ENCODE peak calls at places on chromosomes 16 and 17, in six cellular contexts. F, G, W, Q, R and I are unnamed samples.

GRCh38 chr16:65119905-65120341 is 1.9 kb downstream of the CDH11 start:
- DNase-seq in F (no peak), G (no peak), W (no peak), Q (no peak), R (no peak), I (peak; percentile 19)

GRCh38 chr17:12958786-12959185 is 59.0 kb downstream of the ELAC2 start:
- DNase-seq in F (no peak), G (no peak), W (no peak), Q (no peak), R (no peak), I (no peak)

GRCh38 chr16:57025941-57026777 is 36.8 kb downstream of the NLRC5 start:
- DNase-seq in F (no peak), G (no peak), W (no peak), Q (no peak), R (no peak), I (no peak)

GRCh38 chr17:28726396-28726911 is 421 bp upstream of the TLCD1 start:
- DNase-seq in F (no peak), G (peak; percentile 54), W (peak; percentile 74), Q (peak; percentile 39), R (no peak), I (peak; percentile 82)

GRCh38 chr16:71929048-71929447 is 33.7 kb downstream of the IST1 start:
- DNase-seq in F (peak; percentile 31), G (no peak), W (no peak), Q (no peak), R (no peak), I (no peak)

GRCh38 chr16:10926867-10927266 is 15.4 kb downstream of the DEXI start:
- DNase-seq in F (no peak), G (no peak), W (no peak), Q (no peak), R (no peak), I (no peak)

GRCh38 chr17:35214631-35215273 is 20.6 kb upstream of the SLC35G3 start:
- DNase-seq in F (no peak), G (no peak), W (no peak), Q (no peak), R (no peak), I (no peak)

GRCh38 chr16:53502331-53503269 is at the start of gene AKTIP:
- DNase-seq in F (no peak), G (no peak), W (peak; percentile 67), Q (no peak), R (peak; percentile 68), I (peak; percentile 42)

GRCh38 chr17:1223662-1224061 is 43.9 kb upstream of the ABR start:
- DNase-seq in F (no peak), G (no peak), W (no peak), Q (no peak), R (no peak), I (no peak)

GRCh38 chr17:12618557-12618956 is 47.1 kb upstream of the MYOCD start:
- DNase-seq in F (no peak), G (no peak), W (no peak), Q (no peak), R (no peak), I (no peak)

GRCh38 chr17:28008526-28008925 is 34.0 kb upstream of the NLK start:
- DNase-seq in F (no peak), G (no peak), W (peak; percentile 80), Q (no peak), R (no peak), I (no peak)

GRCh38 chr17:3012926-3013581 is 50.4 kb downstream of the OR1D5 start:
- DNase-seq in F (peak; percentile 44), G (peak; percentile 15), W (peak; percentile 86), Q (peak; percentile 30), R (peak; percentile 80), I (no peak)

GRCh38 chr17:59074494-59074893 is 32.2 kb downstream of the TRIM37 start:
- DNase-seq in F (peak; percentile 20), G (no peak), W (no peak), Q (no peak), R (no peak), I (no peak)

GRCh38 chr17:57120814-57121213 is 35.8 kb downstream of the AKAP1 start:
- DNase-seq in F (no peak), G (no peak), W (no peak), Q (no peak), R (no peak), I (no peak)